ENCODE peak calls at places on chromosomes 2 and 18, in seven cellular contexts. One of them, this sample, is unnamed. For H3K27me3, the result is how much of the 10 kb centered on the place peaks cover.

GRCh38 chr2:8148260-8148880 is 533.5 kb upstream of the ID2 start:
- DNase-seq in DND-41: no peak
- DNase-seq in astrocyte: peak
- DNase-seq in hepatocyte: no peak
- DNase-seq in keratinocyte: peak
- DNase-seq in GM12878: no peak
- DNase-seq in HCT116: peak
- DNase-seq in this sample: peak

GRCh38 chr18:55376387-55376786 is 211.6 kb downstream of the TCF4 start:
- DNase-seq in DND-41: no peak
- DNase-seq in astrocyte: no peak
- DNase-seq in hepatocyte: no peak
- DNase-seq in keratinocyte: no peak
- DNase-seq in GM12878: peak
- DNase-seq in HCT116: no peak
- DNase-seq in this sample: peak

GRCh38 chr2:46024146-46024779 is 272.9 kb upstream of the EPAS1 start:
- DNase-seq in DND-41: no peak
- DNase-seq in astrocyte: no peak
- DNase-seq in hepatocyte: no peak
- DNase-seq in keratinocyte: no peak
- DNase-seq in GM12878: no peak
- DNase-seq in HCT116: no peak
- DNase-seq in this sample: no peak

GRCh38 chr2:31227711-31228125 is 6.2 kb upstream of the EHD3 start:
- DNase-seq in DND-41: no peak
- DNase-seq in astrocyte: no peak
- DNase-seq in hepatocyte: no peak
- DNase-seq in keratinocyte: peak
- DNase-seq in GM12878: no peak
- DNase-seq in HCT116: no peak
- DNase-seq in this sample: no peak

GRCh38 chr2:7567646-7568045 is 650.4 kb downstream of the RNF144A start:
- DNase-seq in DND-41: peak
- DNase-seq in astrocyte: no peak
- DNase-seq in hepatocyte: no peak
- DNase-seq in keratinocyte: no peak
- DNase-seq in GM12878: peak
- DNase-seq in HCT116: no peak
- DNase-seq in this sample: no peak

GRCh38 chr18:55097406-55098170 is 138.3 kb upstream of the CCDC68 start:
- DNase-seq in DND-41: no peak
- DNase-seq in astrocyte: peak
- DNase-seq in hepatocyte: peak
- DNase-seq in keratinocyte: no peak
- DNase-seq in GM12878: no peak
- DNase-seq in HCT116: no peak
- DNase-seq in this sample: no peak

GRCh38 chr2:68566362-68566761 is 77.0 kb upstream of the PROKR1 start:
- DNase-seq in DND-41: no peak
- DNase-seq in astrocyte: no peak
- DNase-seq in hepatocyte: no peak
- DNase-seq in keratinocyte: no peak
- DNase-seq in GM12878: no peak
- DNase-seq in HCT116: no peak
- DNase-seq in this sample: no peak

GRCh38 chr2:62180960-62181359 is 15.0 kb upstream of the B3GNT2 start:
- DNase-seq in DND-41: peak
- DNase-seq in astrocyte: no peak
- DNase-seq in hepatocyte: no peak
- DNase-seq in keratinocyte: no peak
- DNase-seq in GM12878: no peak
- DNase-seq in HCT116: no peak
- DNase-seq in this sample: no peak

GRCh38 chr18:35185771-35186170 is 55.1 kb upstream of the ZNF397 start:
- DNase-seq in DND-41: no peak
- DNase-seq in astrocyte: no peak
- DNase-seq in hepatocyte: no peak
- DNase-seq in keratinocyte: no peak
- DNase-seq in GM12878: no peak
- DNase-seq in HCT116: no peak
- DNase-seq in this sample: no peak

GRCh38 chr2:45190481-45190880 is 181.2 kb upstream of the SIX2 start:
- DNase-seq in DND-41: no peak
- DNase-seq in astrocyte: peak
- DNase-seq in hepatocyte: no peak
- DNase-seq in keratinocyte: no peak
- DNase-seq in GM12878: no peak
- DNase-seq in HCT116: no peak
- DNase-seq in this sample: peak

GRCh38 chr2:107094450-107094986 is 208.6 kb upstream of the ST6GAL2 start:
- DNase-seq in DND-41: no peak
- DNase-seq in astrocyte: no peak
- DNase-seq in hepatocyte: no peak
- DNase-seq in keratinocyte: no peak
- DNase-seq in GM12878: no peak
- DNase-seq in HCT116: no peak
- DNase-seq in this sample: no peak

GRCh38 chr2:40403233-40403841 is 48.6 kb downstream of the SLC8A1 start:
- DNase-seq in DND-41: no peak
- DNase-seq in astrocyte: peak
- DNase-seq in hepatocyte: no peak
- DNase-seq in keratinocyte: peak
- DNase-seq in GM12878: no peak
- DNase-seq in HCT116: no peak
- DNase-seq in this sample: peak

GRCh38 chr18:77249583-77250500 is at the start of gene GALR1:
- DNase-seq in DND-41: no peak
- DNase-seq in astrocyte: no peak
- DNase-seq in hepatocyte: no peak
- DNase-seq in keratinocyte: no peak
- DNase-seq in GM12878: no peak
- DNase-seq in HCT116: no peak
- DNase-seq in this sample: peak

GRCh38 chr2:223846524-223846923 is 9.1 kb upstream of the AP1S3 start:
- DNase-seq in DND-41: no peak
- DNase-seq in astrocyte: peak
- DNase-seq in hepatocyte: no peak
- DNase-seq in keratinocyte: peak
- DNase-seq in GM12878: no peak
- DNase-seq in HCT116: no peak
- DNase-seq in this sample: peak

GRCh38 chr2:5849596-5849995 is 157.4 kb downstream of the SOX11 start:
- DNase-seq in DND-41: no peak
- DNase-seq in astrocyte: peak
- DNase-seq in hepatocyte: peak
- DNase-seq in keratinocyte: no peak
- DNase-seq in GM12878: no peak
- DNase-seq in HCT116: no peak
- DNase-seq in this sample: no peak

GRCh38 chr18:52541056-52541455 is 201.1 kb downstream of the DCC start:
- DNase-seq in DND-41: no peak
- DNase-seq in astrocyte: no peak
- DNase-seq in hepatocyte: no peak
- DNase-seq in keratinocyte: no peak
- DNase-seq in GM12878: no peak
- DNase-seq in HCT116: no peak
- DNase-seq in this sample: no peak

GRCh38 chr2:172107690-172108586 is 5.2 kb upstream of the DLX2 start:
- DNase-seq in DND-41: no peak
- DNase-seq in astrocyte: no peak
- DNase-seq in hepatocyte: no peak
- DNase-seq in keratinocyte: no peak
- DNase-seq in GM12878: no peak
- DNase-seq in HCT116: no peak
- DNase-seq in this sample: no peak
- TF ChIP-seq EZH2 in DND-41: no peak
- TF ChIP-seq EZH2 in astrocyte: peak
- TF ChIP-seq EZH2 in hepatocyte: peak
- TF ChIP-seq EZH2 in keratinocyte: no peak
- TF ChIP-seq EZH2 in GM12878: no peak
- TF ChIP-seq EZH2 in HCT116: no peak
- TF ChIP-seq EZH2 in this sample: no peak

DNA sequence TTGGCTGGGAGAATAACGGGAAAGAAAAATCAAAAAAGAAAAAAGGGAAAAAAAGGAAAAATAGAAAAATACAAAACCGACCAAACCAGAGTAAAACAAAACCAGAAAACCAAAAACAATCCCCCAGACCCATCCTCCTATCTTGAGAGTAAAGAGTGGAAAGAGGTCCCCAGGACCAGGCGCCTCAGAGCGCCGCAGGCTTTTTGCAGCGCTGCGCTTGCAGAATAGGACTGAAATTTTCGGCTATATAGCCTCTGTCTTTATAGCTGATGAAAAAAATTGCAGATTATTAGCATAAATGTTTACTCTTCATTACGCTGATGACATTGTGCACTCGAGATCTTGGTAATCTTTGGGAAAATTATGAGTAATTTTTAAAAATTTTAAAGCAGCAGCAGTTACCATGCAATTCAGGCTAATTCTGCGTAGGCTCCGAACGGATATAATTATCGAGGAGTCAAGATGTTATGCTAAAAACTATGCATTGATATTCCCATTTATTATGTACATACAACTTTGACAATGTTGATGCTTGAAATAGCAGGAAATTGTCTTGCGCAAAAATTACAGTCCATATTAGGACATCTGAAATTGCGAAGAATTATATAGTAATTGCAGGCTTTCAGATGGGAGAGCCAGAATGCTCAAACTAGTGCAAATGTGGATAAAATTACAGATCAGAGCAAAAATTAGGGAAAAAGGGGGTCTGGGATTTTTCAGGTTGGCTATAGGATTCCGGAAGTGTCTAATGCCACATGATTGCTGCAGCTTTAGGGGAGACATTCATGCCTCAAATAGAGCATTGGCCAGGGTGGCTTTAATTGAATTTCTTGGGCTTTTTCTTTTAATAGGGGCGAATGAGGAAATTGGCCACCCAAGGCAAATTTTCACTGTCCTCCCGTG is 8.4 kb downstream of the DLX1 start:
- DNase-seq in DND-41: no peak
- DNase-seq in astrocyte: no peak
- DNase-seq in hepatocyte: no peak
- DNase-seq in keratinocyte: no peak
- DNase-seq in GM12878: no peak
- DNase-seq in HCT116: no peak
- DNase-seq in this sample: no peak
- H3K27me3 ChIP-seq in DND-41: under half
- H3K27me3 ChIP-seq in astrocyte: half or more
- H3K27me3 ChIP-seq in hepatocyte: half or more
- H3K27me3 ChIP-seq in keratinocyte: half or more
- H3K27me3 ChIP-seq in GM12878: under half
- H3K27me3 ChIP-seq in HCT116: under half
- H3K27me3 ChIP-seq in this sample: under half

GRCh38 chr2:60550984-60551240 is 2.5 kb downstream of the BCL11A start:
- DNase-seq in DND-41: no peak
- DNase-seq in astrocyte: no peak
- DNase-seq in hepatocyte: no peak
- DNase-seq in keratinocyte: no peak
- DNase-seq in GM12878: no peak
- DNase-seq in HCT116: no peak
- DNase-seq in this sample: no peak

GRCh38 chr2:60552096-60552850 is 1.2 kb downstream of the BCL11A start:
- DNase-seq in DND-41: peak
- DNase-seq in astrocyte: no peak
- DNase-seq in hepatocyte: peak
- DNase-seq in keratinocyte: no peak
- DNase-seq in GM12878: no peak
- DNase-seq in HCT116: no peak
- DNase-seq in this sample: peak

GRCh38 chr2:60550151-60550983 is 3.1 kb downstream of the BCL11A start:
- DNase-seq in DND-41: peak
- DNase-seq in astrocyte: peak
- DNase-seq in hepatocyte: peak
- DNase-seq in keratinocyte: no peak
- DNase-seq in GM12878: no peak
- DNase-seq in HCT116: peak
- DNase-seq in this sample: peak

GRCh38 chr2:60552851-60553495 is 481 bp downstream of the BCL11A start:
- DNase-seq in DND-41: peak
- DNase-seq in astrocyte: no peak
- DNase-seq in hepatocyte: no peak
- DNase-seq in keratinocyte: no peak
- DNase-seq in GM12878: no peak
- DNase-seq in HCT116: no peak
- DNase-seq in this sample: no peak

GRCh38 chr2:60551241-60552095 is 2.0 kb downstream of the BCL11A start:
- DNase-seq in DND-41: peak
- DNase-seq in astrocyte: peak
- DNase-seq in hepatocyte: peak
- DNase-seq in keratinocyte: no peak
- DNase-seq in GM12878: no peak
- DNase-seq in HCT116: no peak
- DNase-seq in this sample: peak
- TF ChIP-seq EZH2 in DND-41: peak
- TF ChIP-seq EZH2 in astrocyte: no peak
- TF ChIP-seq EZH2 in hepatocyte: no peak
- TF ChIP-seq EZH2 in keratinocyte: no peak
- TF ChIP-seq EZH2 in GM12878: no peak
- TF ChIP-seq EZH2 in HCT116: no peak
- TF ChIP-seq EZH2 in this sample: no peak

DNA sequence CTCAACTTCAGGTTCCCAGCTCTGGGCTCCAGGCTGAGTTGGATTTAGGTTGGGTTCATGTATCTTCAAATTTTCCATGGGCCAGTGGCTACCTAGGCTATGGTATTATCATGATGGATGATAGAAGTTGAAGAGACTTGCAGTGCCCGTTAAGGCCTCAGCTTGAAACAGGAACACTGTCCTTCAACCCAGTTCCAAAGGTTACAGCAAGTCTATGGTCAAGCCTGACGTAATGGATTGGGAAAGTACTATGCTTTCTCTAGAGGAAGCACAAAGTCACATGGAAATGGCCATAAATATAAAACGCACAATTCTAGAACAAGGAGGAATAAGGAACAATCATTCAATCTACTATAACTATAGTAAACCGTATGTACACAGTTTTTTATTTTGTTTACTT is 593.2 kb downstream of the ZEB2 start:
- DNase-seq in DND-41: no peak
- DNase-seq in astrocyte: no peak
- DNase-seq in hepatocyte: no peak
- DNase-seq in keratinocyte: no peak
- DNase-seq in GM12878: no peak
- DNase-seq in HCT116: no peak
- DNase-seq in this sample: no peak
- H3K27me3 ChIP-seq in DND-41: under half
- H3K27me3 ChIP-seq in astrocyte: under half
- H3K27me3 ChIP-seq in hepatocyte: under half
- H3K27me3 ChIP-seq in keratinocyte: under half
- H3K27me3 ChIP-seq in GM12878: under half
- H3K27me3 ChIP-seq in HCT116: under half
- H3K27me3 ChIP-seq in this sample: under half